ENCODE peak calls at places on chromosomes 5 and 9, in eight cellular contexts. X is astrocyte of the spinal cord, V is cardiac fibroblast, O is heart left ventricle, B is WERI-Rb-1, Q is adrenal gland, Z is lung, M is left ventricle myocardium inferior. C is an unnamed sample.

GRCh38 chr9:127690735-127691134 is 16.1 kb upstream of the CFAP157 start:
- DNase-seq in X (no peak), V (no peak), O (no peak), B (no peak), Q (no peak), Z (no peak), M (no peak), C (no peak)

GRCh38 chr5:74651710-74652109 is 11.2 kb upstream of the ENC1 start:
- DNase-seq in X (no peak), V (no peak), O (no peak), B (no peak), Q (no peak), Z (no peak), M (no peak), C (no peak)

GRCh38 chr5:4387295-4387694 is 752.8 kb upstream of the ADAMTS16 start:
- DNase-seq in X (peak), V (no peak), O (no peak), B (no peak), Q (no peak), Z (no peak), M (no peak), C (no peak)

GRCh38 chr5:68381909-68382308 is 166.4 kb downstream of the PIK3R1 start:
- DNase-seq in X (no peak), V (no peak), O (no peak), B (no peak), Q (peak), Z (no peak), M (no peak), C (no peak)

GRCh38 chr5:149434162-149435014 is 55.3 kb upstream of the IL17B start:
- DNase-seq in X (peak), V (peak), O (peak), B (peak), Q (peak), Z (no peak), M (no peak), C (peak)

GRCh38 chr9:115118471-115119156 is 657 bp upstream of the TNC start:
- DNase-seq in X (peak), V (peak), O (peak), B (peak), Q (peak), Z (peak), M (peak), C (peak)

GRCh38 chr9:138068601-138069035 is 191.0 kb downstream of the CACNA1B start:
- DNase-seq in X (no peak), V (no peak), O (peak), B (no peak), Q (no peak), Z (no peak), M (no peak), C (no peak)

GRCh38 chr5:36383942-36384341 is 82.2 kb upstream of the RANBP3L start:
- DNase-seq in X (no peak), V (no peak), O (no peak), B (no peak), Q (no peak), Z (no peak), M (no peak), C (no peak)

GRCh38 chr5:58849995-58850667 is 267.3 kb downstream of the RAB3C start:
- DNase-seq in X (peak), V (peak), O (no peak), B (no peak), Q (no peak), Z (peak), M (no peak), C (no peak)

GRCh38 chr9:136847827-136848392 is 1.3 kb upstream of the PHPT1 start:
- DNase-seq in X (peak), V (peak), O (peak), B (peak), Q (peak), Z (peak), M (peak), C (peak)

GRCh38 chr5:145701404-145701803 is 133.7 kb downstream of the PRELID2 start:
- DNase-seq in X (no peak), V (peak), O (no peak), B (no peak), Q (no peak), Z (no peak), M (no peak), C (no peak)

GRCh38 chr9:6788175-6789016 is 30.6 kb downstream of the KDM4C start:
- DNase-seq in X (peak), V (peak), O (no peak), B (no peak), Q (no peak), Z (no peak), M (no peak), C (peak)

GRCh38 chr5:16952968-16953671 is 17.0 kb upstream of the MYO10 start:
- DNase-seq in X (no peak), V (no peak), O (no peak), B (no peak), Q (no peak), Z (no peak), M (no peak), C (no peak)

GRCh38 chr5:60677831-60678664 is 21.9 kb downstream of the DEPDC1B start:
- DNase-seq in X (peak), V (peak), O (no peak), B (no peak), Q (no peak), Z (no peak), M (no peak), C (no peak)

GRCh38 chr9:131436386-131436785 is 42.5 kb downstream of the PRRC2B start:
- DNase-seq in X (peak), V (peak), O (no peak), B (no peak), Q (peak), Z (no peak), M (peak), C (no peak)

GRCh38 chr5:65722575-65723424 is 795 bp downstream of the NLN start:
- DNase-seq in X (peak), V (peak), O (peak), B (peak), Q (peak), Z (peak), M (no peak), C (peak)

GRCh38 chr5:138819065-138819464 is 56.1 kb downstream of the LRRTM2 start:
- DNase-seq in X (no peak), V (no peak), O (no peak), B (no peak), Q (no peak), Z (no peak), M (no peak), C (no peak)

GRCh38 chr5:33789558-33789957 is 102.2 kb downstream of the ADAMTS12 start:
- DNase-seq in X (no peak), V (no peak), O (no peak), B (no peak), Q (no peak), Z (no peak), M (no peak), C (no peak)

GRCh38 chr9:30944741-30945280 is 1439.6 kb upstream of the ACO1 start:
- DNase-seq in X (no peak), V (no peak), O (no peak), B (no peak), Q (no peak), Z (no peak), M (no peak), C (no peak)

GRCh38 chr9:108468364-108468763 is 387.4 kb downstream of the ACTL7B start:
- DNase-seq in X (no peak), V (peak), O (no peak), B (peak), Q (peak), Z (peak), M (no peak), C (peak)

GRCh38 chr5:115267617-115268016 is 4.9 kb upstream of the PGGT1B start:
- DNase-seq in X (peak), V (peak), O (no peak), B (no peak), Q (no peak), Z (no peak), M (no peak), C (no peak)

GRCh38 chr5:141785667-141786066 is 92.5 kb downstream of the PCDH1 start:
- DNase-seq in X (no peak), V (no peak), O (no peak), B (no peak), Q (no peak), Z (no peak), M (no peak), C (no peak)

GRCh38 chr5:116521173-116521872 is 53.3 kb downstream of the SEMA6A start:
- DNase-seq in X (no peak), V (peak), O (peak), B (no peak), Q (no peak), Z (no peak), M (peak), C (no peak)

GRCh38 chr9:120441446-120442279 is 138.3 kb downstream of the CDK5RAP2 start:
- DNase-seq in X (peak), V (peak), O (no peak), B (no peak), Q (peak), Z (no peak), M (no peak), C (peak)

GRCh38 chr5:39541920-39542319 is 117.1 kb upstream of the DAB2 start:
- DNase-seq in X (no peak), V (no peak), O (no peak), B (no peak), Q (peak), Z (no peak), M (no peak), C (no peak)

GRCh38 chr9:89626741-89627265 is 22.0 kb downstream of the GADD45G start:
- DNase-seq in X (no peak), V (no peak), O (no peak), B (no peak), Q (no peak), Z (no peak), M (no peak), C (no peak)

GRCh38 chr9:87601175-87601574 is 103.5 kb downstream of the DAPK1 start:
- DNase-seq in X (no peak), V (no peak), O (peak), B (no peak), Q (peak), Z (peak), M (no peak), C (no peak)

DNA sequence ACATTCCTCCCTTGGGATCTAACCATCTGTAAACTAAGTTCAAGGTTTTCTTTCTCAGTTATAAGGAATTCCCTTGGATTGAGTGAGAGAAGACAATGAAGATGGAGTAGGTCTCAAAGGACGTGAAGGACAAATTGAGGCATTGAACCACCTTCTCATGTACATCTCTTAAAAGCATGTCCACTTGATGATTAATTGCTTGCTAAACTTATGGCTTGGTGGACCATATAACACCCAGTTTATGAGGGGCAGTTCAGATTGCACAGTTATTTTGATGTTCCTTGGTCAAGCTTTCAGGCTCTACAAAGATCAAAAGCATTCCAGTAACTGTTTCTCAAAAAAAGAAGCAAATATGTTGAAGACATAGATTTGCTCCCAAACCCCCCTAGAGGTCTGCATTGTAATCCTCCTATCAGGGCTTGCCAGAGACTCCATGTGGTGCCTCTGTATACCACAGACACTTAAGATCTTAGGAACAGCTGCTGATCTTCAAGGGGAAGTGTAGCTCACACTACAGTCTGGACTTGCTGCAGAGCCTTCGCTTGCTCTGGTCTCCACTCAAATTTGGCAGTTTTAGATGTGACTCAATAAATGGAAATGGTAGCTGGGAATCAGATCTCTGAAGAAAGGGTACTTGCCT is 56.9 kb upstream of the ALDH1A1 start:
- DNase-seq in X (no peak), V (no peak), O (no peak), B (no peak), Q (no peak), Z (no peak), M (no peak), C (no peak)
- H3K4me3 ChIP-seq in X (no peak), V (no peak), O (no peak), B (no peak), Q (no peak), Z (no peak), M (no peak), C (no peak)

GRCh38 chr5:159730285-159730684 is 186.0 kb upstream of the ADRA1B start:
- DNase-seq in X (no peak), V (no peak), O (no peak), B (no peak), Q (no peak), Z (no peak), M (no peak), C (no peak)
- H3K4me3 ChIP-seq in X (no peak), V (no peak), O (no peak), B (no peak), Q (no peak), Z (no peak), M (no peak), C (no peak)

DNA sequence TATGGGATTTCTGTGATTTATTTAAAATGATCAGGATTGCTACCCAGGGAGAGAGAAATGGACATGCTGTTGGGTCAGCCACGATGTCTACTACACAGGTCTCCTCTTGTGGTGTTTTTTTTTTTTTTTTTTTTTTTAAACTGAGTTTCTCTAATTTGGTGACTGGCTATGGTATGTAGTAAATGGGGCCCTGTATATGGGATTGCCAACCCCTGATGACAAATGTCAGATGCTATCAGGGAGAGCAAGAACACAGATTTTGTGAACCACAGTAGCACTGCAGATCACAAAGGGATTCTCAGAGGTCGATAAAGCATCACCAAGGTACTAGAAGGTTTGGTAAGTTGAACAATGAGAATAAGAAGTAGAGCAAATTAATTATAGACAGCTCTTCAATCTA is 16.5 kb upstream of the TNFAIP8 start:
- DNase-seq in X (no peak), V (no peak), O (no peak), B (no peak), Q (no peak), Z (no peak), M (no peak), C (no peak)
- H3K4me3 ChIP-seq in X (no peak), V (no peak), O (no peak), B (no peak), Q (no peak), Z (no peak), M (no peak), C (no peak)

DNA sequence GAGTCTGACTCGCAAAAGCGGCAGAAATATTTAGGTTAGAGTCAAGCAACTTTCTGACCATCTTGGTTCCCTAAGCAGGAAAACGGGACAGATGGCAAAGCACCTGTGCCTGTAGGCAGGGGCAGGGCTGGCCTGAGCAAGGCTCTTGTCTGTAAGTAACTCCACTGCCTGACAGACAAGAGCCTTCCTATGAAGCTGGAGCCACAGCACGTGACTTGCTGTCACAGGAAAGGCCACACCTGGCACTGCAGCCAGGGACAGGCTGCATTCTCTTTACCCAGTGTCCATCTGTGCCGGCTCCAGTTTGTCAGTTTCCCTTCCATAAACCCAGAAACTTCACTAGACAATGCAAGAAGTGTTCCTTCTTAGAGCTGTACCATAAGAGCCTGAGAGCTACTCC is 78.0 kb downstream of the GPR21 start:
- DNase-seq in X (no peak), V (no peak), O (peak), B (peak), Q (peak), Z (no peak), M (no peak), C (no peak)
- H3K4me3 ChIP-seq in X (no peak), V (no peak), O (no peak), B (no peak), Q (no peak), Z (no peak), M (peak), C (no peak)

GRCh38 chr5:177311723-177312648 is at the start of gene MXD3:
- DNase-seq in X (peak), V (peak), O (peak), B (peak), Q (peak), Z (peak), M (peak), C (peak)

GRCh38 chr5:177311361-177311722 is 356 bp downstream of the MXD3 start:
- DNase-seq in X (no peak), V (no peak), O (peak), B (no peak), Q (peak), Z (no peak), M (no peak), C (peak)

GRCh38 chr5:177310332-177310731 is 1.4 kb downstream of the MXD3 start:
- DNase-seq in X (no peak), V (no peak), O (peak), B (no peak), Q (no peak), Z (no peak), M (no peak), C (no peak)

GRCh38 chr5:177309351-177310191 is 2.1 kb downstream of the MXD3 start:
- DNase-seq in X (peak), V (peak), O (peak), B (peak), Q (peak), Z (peak), M (peak), C (peak)

DNA sequence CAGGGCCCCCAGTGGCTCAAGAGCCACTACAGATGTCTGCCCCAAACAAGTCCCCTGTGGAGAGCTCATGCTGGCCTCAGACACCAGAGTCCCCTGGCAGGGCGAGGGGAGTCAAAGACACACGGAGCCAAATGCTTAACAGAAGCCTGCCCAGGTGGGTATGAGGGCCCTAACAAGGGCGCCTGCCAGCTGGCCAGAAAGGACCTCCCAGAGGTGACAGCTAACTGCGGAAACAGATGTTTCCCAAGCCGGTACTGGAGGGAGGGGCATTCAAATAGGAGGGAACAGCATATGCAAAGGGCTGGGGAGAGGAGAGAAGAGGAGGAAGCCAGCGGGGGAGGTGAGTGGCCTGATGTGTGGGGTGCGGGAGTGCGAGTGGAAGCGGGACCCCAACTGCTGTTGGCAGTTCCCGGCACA is 933 bp downstream of the MXD3 start:
- DNase-seq in X (no peak), V (peak), O (peak), B (no peak), Q (no peak), Z (no peak), M (no peak), C (no peak)
- H3K4me3 ChIP-seq in X (peak), V (peak), O (peak), B (peak), Q (no peak), Z (no peak), M (peak), C (peak)

DNA sequence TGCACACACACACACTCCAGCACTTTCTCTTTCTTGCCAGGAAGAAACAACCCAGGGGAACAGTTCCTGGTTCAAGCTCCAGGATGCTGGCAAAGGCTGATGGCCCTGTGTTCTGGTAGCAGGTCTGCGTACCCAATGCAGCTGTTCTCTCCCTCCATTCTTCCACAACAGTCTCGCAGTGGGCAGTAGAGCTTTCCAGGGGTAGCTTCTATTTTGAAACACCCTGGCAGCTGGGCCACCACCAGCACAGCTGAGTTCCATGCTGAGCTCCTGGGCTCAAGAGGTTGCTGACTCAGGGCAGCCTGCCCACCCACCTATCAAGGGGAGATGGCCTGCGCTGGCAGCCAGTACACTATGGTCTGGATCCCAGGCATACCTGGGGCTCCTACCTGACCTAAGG is 4.7 kb downstream of the VDAC1 start:
- DNase-seq in X (no peak), V (no peak), O (peak), B (no peak), Q (no peak), Z (no peak), M (peak), C (no peak)
- H3K4me3 ChIP-seq in X (no peak), V (no peak), O (no peak), B (no peak), Q (no peak), Z (no peak), M (peak), C (no peak)

GRCh38 chr5:90590-91547 is 1.1 kb upstream of the PLEKHG4B start:
- DNase-seq in X (no peak), V (peak), O (no peak), B (no peak), Q (peak), Z (no peak), M (no peak), C (no peak)
- H3K4me3 ChIP-seq in X (no peak), V (no peak), O (no peak), B (no peak), Q (no peak), Z (no peak), M (no peak), C (no peak)

C was measured in MG63.